ENCODE peak calls at places on chromosomes 4 and X, in eight cellular contexts. L is sciatic nerve; M is activated T-cell treated with anti-CD3 and anti-CD28 coated beads, Interleukin-2, amount 50 U/mL, for 4 hours; T is MV-4-11; W is GM12878; Y is fibroblast of mammary gland; N is stimulated activated CD8-positive, alpha-beta memory T cell treated with anti-CD3 and anti-CD28 coated beads, Interleukin-7, amount 100 ng/mL, for 24 hours; H is mammary epithelial cell. X is an unnamed sample.

GRCh38 chr4:157664726-157665125 is 444.2 kb downstream of the GRIA2 start:
- DNase-seq in L (no peak), M (no peak), T (no peak), W (no peak), Y (peak), N (no peak), H (peak), X (peak)

GRCh38 chrX:57445046-57445445 is 146.8 kb upstream of the ZXDB start:
- DNase-seq in L (no peak), M (no peak), T (no peak), W (no peak), Y (no peak), N (no peak), H (peak), X (no peak)

GRCh38 chr4:137283737-137284136 is 248.6 kb downstream of the PCDH18 start:
- DNase-seq in L (no peak), M (no peak), T (no peak), W (no peak), Y (peak), N (no peak), H (peak), X (peak)

GRCh38 chrX:10986616-10987015 is 124.5 kb upstream of the HCCS start:
- DNase-seq in L (no peak), M (no peak), T (no peak), W (no peak), Y (no peak), N (no peak), H (no peak), X (peak)

GRCh38 chr4:27005512-27006246 is 145.0 kb downstream of the STIM2 start:
- DNase-seq in L (no peak), M (no peak), T (no peak), W (no peak), Y (peak), N (no peak), H (peak), X (peak)

GRCh38 chrX:69055193-69055592 is 110.1 kb downstream of the PJA1 start:
- DNase-seq in L (peak), M (no peak), T (no peak), W (no peak), Y (no peak), N (no peak), H (no peak), X (no peak)

GRCh38 chrX:49303346-49303745 is at the start of gene GAGE10:
- DNase-seq in L (no peak), M (no peak), T (no peak), W (no peak), Y (no peak), N (no peak), H (no peak), X (no peak)

GRCh38 chrX:118181030-118181429 is 64.4 kb upstream of the KLHL13 start:
- DNase-seq in L (no peak), M (no peak), T (no peak), W (no peak), Y (peak), N (no peak), H (peak), X (peak)

GRCh38 chr4:66929748-66930147 is 615.6 kb downstream of the CENPC start:
- DNase-seq in L (no peak), M (no peak), T (no peak), W (no peak), Y (no peak), N (no peak), H (no peak), X (no peak)

GRCh38 chr4:184506527-184507121 is 32.3 kb upstream of the IRF2 start:
- DNase-seq in L (no peak), M (no peak), T (peak), W (peak), Y (no peak), N (no peak), H (no peak), X (peak)

GRCh38 chr4:133062851-133063250 is 86.2 kb upstream of the PCDH10 start:
- DNase-seq in L (no peak), M (no peak), T (no peak), W (no peak), Y (no peak), N (no peak), H (no peak), X (no peak)

GRCh38 chrX:397575-397974 is 10.9 kb upstream of the PPP2R3B start:
- DNase-seq in L (no peak), M (no peak), T (no peak), W (no peak), Y (peak), N (no peak), H (no peak), X (no peak)

GRCh38 chr4:182593864-182594263 is 323.3 kb downstream of the DCTD start:
- DNase-seq in L (no peak), M (no peak), T (no peak), W (no peak), Y (peak), N (no peak), H (no peak), X (no peak)

GRCh38 chr4:242121-242848 is 63.0 kb downstream of the ZNF732 start:
- DNase-seq in L (peak), M (peak), T (peak), W (peak), Y (peak), N (peak), H (peak), X (peak)

GRCh38 chr4:151730003-151730559 is 30.7 kb downstream of the GATB start:
- DNase-seq in L (no peak), M (no peak), T (no peak), W (no peak), Y (peak), N (no peak), H (peak), X (peak)

GRCh38 chr4:96916731-96917130 is 1076.8 kb downstream of the PDHA2 start:
- DNase-seq in L (no peak), M (no peak), T (no peak), W (no peak), Y (no peak), N (no peak), H (no peak), X (no peak)

GRCh38 chrX:96692454-96692853 is 7.8 kb downstream of the DIAPH2 start:
- DNase-seq in L (no peak), M (no peak), T (peak), W (no peak), Y (peak), N (no peak), H (peak), X (peak)

GRCh38 chr4:156949373-156949814 is 22.2 kb downstream of the PDGFC start:
- DNase-seq in L (no peak), M (no peak), T (no peak), W (no peak), Y (peak), N (no peak), H (peak), X (peak)

GRCh38 chr4:80322716-80323115 is 12.8 kb upstream of the CFAP299 start:
- DNase-seq in L (no peak), M (no peak), T (no peak), W (no peak), Y (peak), N (no peak), H (peak), X (peak)

GRCh38 chrX:77493677-77494553 is 46.7 kb downstream of the FGF16 start:
- DNase-seq in L (no peak), M (no peak), T (no peak), W (no peak), Y (peak), N (no peak), H (peak), X (peak)

GRCh38 chr4:105909699-105910340 is 14.5 kb downstream of the NPNT start:
- DNase-seq in L (no peak), M (no peak), T (no peak), W (no peak), Y (peak), N (no peak), H (peak), X (peak)

GRCh38 chr4:41728571-41728908 is 20.0 kb downstream of the PHOX2B start:
- DNase-seq in L (no peak), M (no peak), T (no peak), W (no peak), Y (peak), N (no peak), H (no peak), X (no peak)

GRCh38 chrX:35842657-35843056 is 44.5 kb downstream of the MAGEB16 start:
- DNase-seq in L (no peak), M (no peak), T (peak), W (no peak), Y (no peak), N (no peak), H (no peak), X (no peak)

GRCh38 chr4:54433686-54434085 is 204.6 kb downstream of the PDGFRA start:
- DNase-seq in L (no peak), M (no peak), T (no peak), W (no peak), Y (peak), N (no peak), H (peak), X (peak)

GRCh38 chr4:126405369-126405982 is 1090.7 kb downstream of the FAT4 start:
- DNase-seq in L (no peak), M (no peak), T (peak), W (no peak), Y (peak), N (no peak), H (peak), X (peak)

GRCh38 chr4:182711211-182711610 is 206.0 kb downstream of the DCTD start:
- DNase-seq in L (no peak), M (no peak), T (no peak), W (no peak), Y (peak), N (no peak), H (no peak), X (no peak)

GRCh38 chr4:117479673-117480072 is 394.3 kb upstream of the TRAM1L1 start:
- DNase-seq in L (no peak), M (no peak), T (no peak), W (no peak), Y (no peak), N (no peak), H (peak), X (no peak)

GRCh38 chrX:13764765-13765164 is 30.2 kb downstream of the OFD1 start:
- DNase-seq in L (no peak), M (no peak), T (no peak), W (no peak), Y (peak), N (no peak), H (no peak), X (no peak)

GRCh38 chr4:94525993-94526740 is 74.4 kb downstream of the PDLIM5 start:
- DNase-seq in L (no peak), M (no peak), T (no peak), W (no peak), Y (peak), N (no peak), H (no peak), X (peak)

GRCh38 chr4:175542787-175543186 is 269.3 kb downstream of the GPM6A start:
- DNase-seq in L (no peak), M (no peak), T (no peak), W (no peak), Y (no peak), N (no peak), H (no peak), X (no peak)